ENCODE peak calls at places on chromosome 5, in six cellular contexts. I is fibroblast of pulmonary artery, H is sigmoid colon, L is dorsolateral prefrontal cortex, M is GM12865, U is GM20000. D is an unnamed sample.

GRCh38 chr5:53256746-53257145 is 147.2 kb upstream of the MOCS2 start:
- DNase-seq in U (no peak), M (no peak), I (peak; percentile 77), L (no peak), H (no peak), D (no peak)

GRCh38 chr5:143920772-143921171 is 108.8 kb downstream of the HMHB1 start:
- DNase-seq in M (no peak), I (no peak), U (no peak), H (no peak), L (no peak), D (no peak)

GRCh38 chr5:99460701-99461100 is 531.9 kb upstream of the CHD1 start:
- DNase-seq in M (no peak), U (no peak), H (no peak), L (no peak), I (no peak), D (no peak)

GRCh38 chr5:59126665-59127354 is 543.9 kb downstream of the RAB3C start:
- DNase-seq in M (no peak), H (no peak), L (no peak), I (peak; percentile 59), U (no peak), D (no peak)

GRCh38 chr5:43050384-43050783 is 10.3 kb upstream of the ANXA2R start:
- DNase-seq in I (no peak), U (no peak), M (no peak), L (no peak), H (no peak), D (no peak)

GRCh38 chr5:152259702-152260101 is 145.4 kb downstream of the NMUR2 start:
- DNase-seq in L (no peak), H (no peak), U (no peak), I (no peak), M (no peak), D (no peak)

GRCh38 chr5:10532421-10532820 is 31.4 kb upstream of the ANKRD33B start:
- DNase-seq in H (peak; percentile 19), I (no peak), L (no peak), M (no peak), U (no peak), D (no peak)

GRCh38 chr5:124689653-124690052 is 56.8 kb downstream of the ZNF608 start:
- DNase-seq in I (no peak), H (no peak), U (no peak), M (no peak), L (no peak), D (no peak)

GRCh38 chr5:73232266-73233041 is 59.5 kb downstream of the TMEM174 start:
- DNase-seq in H (no peak), M (no peak), L (no peak), U (no peak), I (no peak), D (no peak)

GRCh38 chr5:87541033-87541432 is 128.3 kb upstream of the CCNH start:
- DNase-seq in U (no peak), H (peak; percentile 90), L (peak; percentile 95), M (peak; percentile 9), I (peak; percentile 49), D (no peak)

GRCh38 chr5:170520319-170520718 is 16.5 kb downstream of the KCNIP1 start:
- DNase-seq in L (no peak), I (no peak), H (no peak), U (no peak), M (no peak), D (no peak)

GRCh38 chr5:140398379-140398811 is 3.2 kb upstream of the ANKHD1 start:
- DNase-seq in M (no peak), L (no peak), H (no peak), I (peak; percentile 40), U (no peak), D (no peak)

GRCh38 chr5:78574157-78574673 is 74.4 kb downstream of the LHFPL2 start:
- DNase-seq in M (peak; percentile 41), H (no peak), L (no peak), I (no peak), U (peak; percentile 25), D (no peak)

GRCh38 chr5:97726106-97726505 is 543.1 kb upstream of the RIOK2 start:
- DNase-seq in M (no peak), L (no peak), U (no peak), I (no peak), H (no peak), D (no peak)
- TF ChIP-seq CTCF in M (peak; percentile 4), L (no peak), U (no peak), I (peak; percentile 17), H (no peak), D (no peak)

DNA sequence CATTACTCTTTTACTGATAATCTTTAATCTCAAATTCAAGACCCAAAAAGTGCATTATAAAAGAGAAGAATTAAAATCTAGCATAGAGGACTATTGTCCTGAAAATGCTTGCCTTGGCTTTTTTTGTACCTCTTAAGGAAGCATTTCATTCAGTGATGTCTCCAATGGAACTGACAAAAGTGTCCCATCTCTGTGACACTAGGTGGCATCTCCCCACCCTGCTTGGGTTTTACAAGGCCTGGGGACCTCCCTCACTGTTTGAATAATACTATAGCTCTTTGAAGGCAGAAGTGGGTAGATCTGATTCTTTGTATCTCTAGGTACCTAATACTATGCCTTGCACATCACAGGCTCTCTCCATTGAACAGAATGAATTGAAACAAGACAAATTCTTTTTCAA is 180.6 kb downstream of the EPB41L4A start:
- DNase-seq in H (no peak), M (peak; percentile 22), L (no peak), I (no peak), U (peak; percentile 18), D (no peak)
- TF ChIP-seq CTCF in H (no peak), M (peak; percentile 30), L (peak; percentile 24), I (no peak), U (peak; percentile 12), D (peak; percentile 39)

GRCh38 chr5:132655821-132656773 is 1.9 kb upstream of the IL13 start:
- DNase-seq in U (peak; percentile 62), H (no peak), M (no peak), I (no peak), L (peak; percentile 40), D (no peak)
- TF ChIP-seq CTCF in U (peak; percentile 47), H (no peak), M (peak; percentile 26), I (no peak), L (peak; percentile 58), D (peak; percentile 48)

DNA sequence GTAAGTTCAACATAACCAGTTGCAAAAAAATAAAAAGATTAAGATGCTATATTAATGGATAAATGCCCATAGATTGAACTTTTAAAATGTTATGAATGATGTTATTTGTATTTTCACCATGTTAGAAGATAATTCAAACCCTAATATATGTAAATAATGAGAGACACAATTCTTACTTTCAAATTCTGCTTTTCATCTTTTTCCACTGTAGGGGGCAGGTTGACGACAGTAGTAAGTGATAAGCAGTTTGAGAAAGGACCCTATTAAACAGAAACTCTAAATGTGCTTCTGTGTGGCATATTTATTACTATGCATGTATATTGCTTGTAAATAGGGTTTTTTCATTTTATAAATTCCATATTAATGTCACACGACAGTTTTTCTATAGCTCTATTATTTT is 591.1 kb downstream of the SEMA5A start:
- DNase-seq in L (no peak), U (no peak), H (no peak), M (no peak), I (no peak), D (no peak)
- TF ChIP-seq CTCF in L (peak; percentile 14), U (no peak), H (no peak), M (no peak), I (peak; percentile 21), D (no peak)

GRCh38 chr5:141986072-141986471 is 17.2 kb downstream of the RNF14 start:
- DNase-seq in U (no peak), M (no peak), H (no peak), L (no peak), I (no peak), D (no peak)
- TF ChIP-seq CTCF in U (no peak), M (no peak), H (no peak), L (no peak), I (no peak), D (no peak)

GRCh38 chr5:16519435-16519834 is 53.8 kb upstream of the ZNF622 start:
- DNase-seq in L (no peak), M (no peak), U (no peak), I (no peak), H (no peak), D (no peak)
- TF ChIP-seq CTCF in L (no peak), M (no peak), U (no peak), I (no peak), H (no peak), D (no peak)

DNA sequence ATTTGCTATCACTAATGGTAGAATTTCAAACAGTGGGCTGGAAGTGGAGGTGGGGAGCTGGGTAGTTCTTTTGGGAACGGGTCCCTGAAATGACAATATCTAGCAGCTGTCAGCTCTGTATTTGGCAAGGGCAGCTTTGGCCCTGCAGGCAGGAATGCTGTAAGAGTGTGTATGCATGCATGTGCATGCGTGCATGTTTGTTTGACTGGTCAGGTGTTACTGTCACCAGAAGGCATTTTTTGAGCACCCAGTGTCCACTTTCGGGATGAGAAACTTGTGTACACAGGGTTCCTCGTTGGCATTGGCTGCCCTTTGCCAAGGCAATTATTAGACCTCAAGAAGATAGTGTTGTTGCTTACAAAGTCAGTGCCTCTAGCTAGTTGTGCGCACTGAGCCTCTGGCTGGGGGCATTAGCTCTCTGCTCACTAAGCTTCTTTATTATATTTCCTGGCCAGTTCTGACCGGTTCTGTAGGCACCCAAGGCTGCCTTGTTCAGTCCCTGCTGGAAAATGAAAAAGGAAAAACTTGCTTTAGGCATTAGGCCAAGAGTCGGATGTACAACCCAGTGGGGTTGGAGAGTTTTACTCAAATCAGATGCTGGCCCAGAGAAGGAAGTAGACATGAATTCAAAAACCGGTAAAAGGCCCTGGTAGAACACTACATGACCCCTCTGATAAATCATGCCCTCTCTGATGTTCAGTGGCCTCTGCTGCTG is 2.0 kb downstream of the CYFIP2 start:
- DNase-seq in U (no peak), I (no peak), H (no peak), L (peak; percentile 45), M (no peak), D (no peak)
- TF ChIP-seq CTCF in U (no peak), I (no peak), H (no peak), L (no peak), M (no peak), D (no peak)

GRCh38 chr5:149229298-149229937 is 42.2 kb upstream of the AFAP1L1 start:
- DNase-seq in L (peak; percentile 30), H (no peak), I (no peak), U (no peak), M (no peak), D (no peak)
- TF ChIP-seq CTCF in L (no peak), H (no peak), I (no peak), U (no peak), M (no peak), D (no peak)

D was measured in GM13977.